ENCODE peak calls at places on chromosomes 5 and 9, in four cellular contexts. X, F, C and T are unnamed samples.

GRCh38 chr5:179255527-179256228 is 89.6 kb downstream of the ADAMTS2 start:
- DNase-seq in X (no peak), F (no peak), C (no peak), T (no peak)

GRCh38 chr5:53882637-53883036 is 322.2 kb downstream of the NDUFS4 start:
- DNase-seq in X (no peak), F (no peak), C (no peak), T (no peak)

GRCh38 chr5:666816-667498 is 26.2 kb downstream of the TPPP start:
- DNase-seq in X (no peak), F (no peak), C (no peak), T (no peak)

GRCh38 chr5:124677376-124677998 is 69.0 kb downstream of the ZNF608 start:
- DNase-seq in X (peak), F (no peak), C (no peak), T (no peak)

GRCh38 chr9:78213696-78214095 is 22.2 kb upstream of the CEP78 start:
- DNase-seq in X (peak), F (peak), C (no peak), T (no peak)

GRCh38 chr5:123147741-123148140 is 58.7 kb downstream of the PRDM6 start:
- DNase-seq in X (no peak), F (no peak), C (no peak), T (no peak)

GRCh38 chr5:177447066-177447610 is 524 bp downstream of the PRR7 start:
- DNase-seq in X (peak), F (peak), C (no peak), T (peak)

GRCh38 chr9:37324261-37324683 is 98.2 kb upstream of the GRHPR start:
- DNase-seq in X (no peak), F (peak), C (no peak), T (no peak)

GRCh38 chr9:110932883-110933282 is 105.4 kb downstream of the LPAR1 start:
- DNase-seq in X (no peak), F (no peak), C (no peak), T (no peak)

GRCh38 chr9:124270504-124271335 is 13.0 kb downstream of the NEK6 start:
- DNase-seq in X (no peak), F (no peak), C (no peak), T (no peak)

GRCh38 chr9:93107151-93107824 is 11.3 kb downstream of the CARD19 start:
- DNase-seq in X (no peak), F (no peak), C (no peak), T (no peak)

GRCh38 chr9:109901191-109901590 is 121.2 kb downstream of the PALM2AKAP2 start:
- DNase-seq in X (no peak), F (no peak), C (no peak), T (no peak)

GRCh38 chr5:140312067-140312790 is 9.3 kb upstream of the PFDN1 start:
- DNase-seq in X (no peak), F (no peak), C (peak), T (no peak)

GRCh38 chr9:137294684-137295312 is 7.3 kb downstream of the NRARP start:
- DNase-seq in X (peak), F (peak), C (no peak), T (no peak)
- TF ChIP-seq CTCF in X (peak), F (no peak), C (peak), T (no peak)

DNA sequence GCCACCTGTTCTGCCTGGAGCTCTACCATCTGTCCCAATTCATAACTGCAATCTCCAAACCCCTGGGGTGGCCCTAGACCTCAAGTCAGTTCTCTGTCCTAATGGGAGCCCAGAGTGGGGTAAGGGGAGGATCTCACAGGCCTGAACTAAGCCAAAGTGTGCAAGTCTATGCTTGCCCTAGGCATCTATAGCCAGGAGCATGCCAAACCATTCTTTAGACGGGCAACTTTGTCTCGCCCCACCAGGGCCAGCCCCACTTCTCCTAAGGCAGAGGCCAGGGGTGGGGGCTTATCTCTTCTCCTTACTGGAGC is 3.3 kb downstream of the ACSL6 start:
- DNase-seq in X (no peak), F (no peak), C (peak), T (no peak)
- TF ChIP-seq CTCF in X (peak), F (no peak), C (no peak), T (no peak)

GRCh38 chr9:34328983-34329832 is at the start of the genes KIF24 and NUDT2:
- DNase-seq in X (peak), F (peak), C (peak), T (peak)
- TF ChIP-seq CTCF in X (no peak), F (no peak), C (no peak), T (no peak)

GRCh38 chr9:84953797-84954695 is 284.5 kb downstream of the NTRK2 start:
- DNase-seq in X (peak), F (peak), C (peak), T (peak)
- TF ChIP-seq CTCF in X (peak), F (peak), C (peak), T (peak)

DNA sequence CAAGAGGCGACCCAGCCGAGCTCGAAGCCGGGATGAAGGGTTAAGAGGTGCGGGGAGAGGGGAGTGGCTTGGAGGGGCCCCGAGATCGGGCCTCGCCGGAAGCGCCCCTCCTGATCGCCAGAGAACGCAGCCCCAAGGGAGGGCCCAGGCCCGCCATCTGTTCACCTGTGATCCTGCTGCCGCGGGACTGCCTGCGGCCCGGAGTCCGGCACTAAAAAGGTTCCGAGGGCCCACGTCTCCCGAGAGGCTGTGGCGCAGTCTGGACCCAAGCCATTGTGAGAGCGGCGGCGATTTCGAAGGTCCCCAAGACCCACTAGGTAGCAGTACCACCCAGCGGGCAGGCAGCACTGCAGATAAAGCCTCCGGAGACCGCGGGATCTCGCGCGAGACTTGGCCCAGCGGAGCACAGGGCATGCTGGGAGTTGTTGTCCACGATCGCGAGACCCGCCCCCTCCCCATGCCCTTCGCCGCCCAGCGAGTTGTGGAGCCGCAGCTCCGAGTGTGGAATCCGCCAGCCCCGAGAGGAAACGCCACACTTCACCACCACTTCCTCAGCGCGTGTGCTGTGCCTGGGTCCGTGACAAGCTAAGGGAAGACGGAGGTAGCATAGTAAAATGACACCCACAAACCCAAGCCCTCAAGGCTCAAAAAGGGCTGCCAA is at the start of gene KIAA1191:
- DNase-seq in X (peak), F (peak), C (peak), T (peak)
- TF ChIP-seq CTCF in X (peak), F (no peak), C (peak), T (no peak)

GRCh38 chr9:20623021-20623747 is 885 bp upstream of the MLLT3 start:
- DNase-seq in X (no peak), F (peak), C (peak), T (peak)
- TF ChIP-seq CTCF in X (peak), F (no peak), C (no peak), T (no peak)

GRCh38 chr9:15444141-15444540 is 21.5 kb downstream of the SNAPC3 start:
- DNase-seq in X (no peak), F (no peak), C (no peak), T (no peak)

GRCh38 chr9:15433661-15434060 is 11.0 kb downstream of the SNAPC3 start:
- DNase-seq in X (no peak), F (peak), C (no peak), T (no peak)

GRCh38 chr9:15438891-15439290 is 16.2 kb downstream of the SNAPC3 start:
- DNase-seq in X (no peak), F (no peak), C (no peak), T (no peak)
- TF ChIP-seq CTCF in X (no peak), F (no peak), C (no peak), T (no peak)